ENCODE peak calls at places on chromosomes 6 and 20, in eight cellular contexts. T is AG20443; Y is HCEC 1CT; L is epithelial cell of proximal tubule; I is activated CD8-positive, alpha-beta memory T cell treated with anti-CD3 and anti-CD28 coated beads for 24 hours; Q is MV-4-11; P is cardiac septum; W is omental fat pad. E is an unnamed sample.

GRCh38 chr6:73367761-73368355 is 1.8 kb downstream of the OOEP start:
- DNase-seq in T (no peak), Q (no peak), L (no peak), Y (no peak), W (no peak), P (no peak), I (no peak), E (no peak)

GRCh38 chr6:38495922-38496635 is 143.7 kb downstream of the BTBD9 start:
- DNase-seq in P (no peak), Y (no peak), W (no peak), Q (no peak), L (no peak), I (no peak), T (peak), E (no peak)

GRCh38 chr20:63290677-63291472 is 2.1 kb upstream of the COL20A1 start:
- DNase-seq in T (peak), Q (no peak), L (no peak), P (no peak), I (peak), Y (no peak), W (peak), E (no peak)

GRCh38 chr20:50165687-50166554 is 12.4 kb upstream of the PEDS1 start:
- DNase-seq in Q (peak), Y (peak), L (peak), I (peak), P (peak), W (peak), T (peak), E (peak)

GRCh38 chr6:104606361-104606760 is 253.4 kb downstream of the HACE1 start:
- DNase-seq in T (no peak), I (no peak), L (no peak), Q (no peak), Y (no peak), P (no peak), W (no peak), E (no peak)

GRCh38 chr20:44033873-44034272 is 119.2 kb downstream of the TOX2 start:
- DNase-seq in W (no peak), L (no peak), T (no peak), Y (no peak), I (peak), P (peak), Q (no peak), E (no peak)

GRCh38 chr6:3671382-3671781 is 80.1 kb downstream of the PXDC1 start:
- DNase-seq in W (no peak), Y (no peak), I (no peak), L (no peak), P (no peak), Q (no peak), T (no peak), E (no peak)

GRCh38 chr6:27890351-27891299 is 21.6 kb downstream of the OR2B2 start:
- DNase-seq in P (peak), Y (peak), I (peak), T (peak), L (peak), Q (peak), W (no peak), E (peak)

E was measured in NCI-H187 treated with DMSO at 0.1 percent for 48 hours.